ENCODE peak calls at places on chromosome 10, in four cellular contexts. One of them, this sample, is unnamed.

GRCh38 chr10:101767966-101768790 is 7.7 kb downstream of the FGF8 start:
- DNase-seq in activated CD8-positive, alpha-beta T cell treated with anti-CD3 and anti-CD28 coated beads for 36 hours: no peak
- DNase-seq in adipocyte: no peak
- DNase-seq in Calu3: no peak
- DNase-seq in this sample: no peak

GRCh38 chr10:107148906-107149305 is 15.6 kb downstream of the SORCS1 start:
- DNase-seq in adipocyte: no peak
- DNase-seq in Calu3: no peak
- DNase-seq in activated CD8-positive, alpha-beta T cell treated with anti-CD3 and anti-CD28 coated beads for 36 hours: no peak
- DNase-seq in this sample: no peak

GRCh38 chr10:120451968-120452367 is 5.1 kb upstream of the PLPP4 start:
- DNase-seq in Calu3: no peak
- DNase-seq in adipocyte: no peak
- DNase-seq in activated CD8-positive, alpha-beta T cell treated with anti-CD3 and anti-CD28 coated beads for 36 hours: no peak
- DNase-seq in this sample: no peak

GRCh38 chr10:15123749-15124184 is 26.6 kb downstream of the RPP38 start:
- DNase-seq in adipocyte: peak
- DNase-seq in Calu3: no peak
- DNase-seq in activated CD8-positive, alpha-beta T cell treated with anti-CD3 and anti-CD28 coated beads for 36 hours: no peak
- DNase-seq in this sample: peak

GRCh38 chr10:47379901-47380300 is 4.2 kb downstream of the ZNF488 start:
- DNase-seq in adipocyte: no peak
- DNase-seq in Calu3: no peak
- DNase-seq in activated CD8-positive, alpha-beta T cell treated with anti-CD3 and anti-CD28 coated beads for 36 hours: no peak
- DNase-seq in this sample: no peak

GRCh38 chr10:131812012-131812403 is 88.8 kb upstream of the PPP2R2D start:
- DNase-seq in Calu3: no peak
- DNase-seq in adipocyte: no peak
- DNase-seq in activated CD8-positive, alpha-beta T cell treated with anti-CD3 and anti-CD28 coated beads for 36 hours: no peak
- DNase-seq in this sample: no peak

GRCh38 chr10:110006358-110007170 is 1.2 kb upstream of the ADD3 start:
- DNase-seq in Calu3: peak
- DNase-seq in adipocyte: peak
- DNase-seq in activated CD8-positive, alpha-beta T cell treated with anti-CD3 and anti-CD28 coated beads for 36 hours: peak
- DNase-seq in this sample: no peak

GRCh38 chr10:91006001-91006751 is 85.3 kb upstream of the ANKRD1 start:
- DNase-seq in Calu3: peak
- DNase-seq in adipocyte: peak
- DNase-seq in activated CD8-positive, alpha-beta T cell treated with anti-CD3 and anti-CD28 coated beads for 36 hours: peak
- DNase-seq in this sample: peak

GRCh38 chr10:68082815-68083395 is 7.8 kb upstream of the HERC4 start:
- DNase-seq in adipocyte: peak
- DNase-seq in activated CD8-positive, alpha-beta T cell treated with anti-CD3 and anti-CD28 coated beads for 36 hours: no peak
- DNase-seq in Calu3: no peak
- DNase-seq in this sample: no peak

GRCh38 chr10:79386637-79387465 is 39.6 kb downstream of the PPIF start:
- DNase-seq in activated CD8-positive, alpha-beta T cell treated with anti-CD3 and anti-CD28 coated beads for 36 hours: no peak
- DNase-seq in adipocyte: no peak
- DNase-seq in Calu3: no peak
- DNase-seq in this sample: no peak

GRCh38 chr10:30752481-30752881 is 122.9 kb upstream of the LYZL2 start:
- DNase-seq in adipocyte: no peak
- DNase-seq in activated CD8-positive, alpha-beta T cell treated with anti-CD3 and anti-CD28 coated beads for 36 hours: no peak
- DNase-seq in Calu3: no peak
- DNase-seq in this sample: no peak

GRCh38 chr10:119235381-119235780 is 28.0 kb downstream of the GRK5 start:
- DNase-seq in adipocyte: no peak
- DNase-seq in Calu3: no peak
- DNase-seq in activated CD8-positive, alpha-beta T cell treated with anti-CD3 and anti-CD28 coated beads for 36 hours: peak
- DNase-seq in this sample: no peak

GRCh38 chr10:63671317-63671937 is 150.2 kb downstream of the REEP3 start:
- DNase-seq in adipocyte: peak
- DNase-seq in activated CD8-positive, alpha-beta T cell treated with anti-CD3 and anti-CD28 coated beads for 36 hours: no peak
- DNase-seq in Calu3: no peak
- DNase-seq in this sample: peak

GRCh38 chr10:119090026-119090808 is 9.6 kb upstream of the EIF3A start:
- DNase-seq in activated CD8-positive, alpha-beta T cell treated with anti-CD3 and anti-CD28 coated beads for 36 hours: peak
- DNase-seq in adipocyte: no peak
- DNase-seq in Calu3: no peak
- DNase-seq in this sample: no peak

GRCh38 chr10:19874190-19874589 is 58.0 kb downstream of the PLXDC2 start:
- DNase-seq in Calu3: no peak
- DNase-seq in activated CD8-positive, alpha-beta T cell treated with anti-CD3 and anti-CD28 coated beads for 36 hours: no peak
- DNase-seq in adipocyte: no peak
- DNase-seq in this sample: no peak

GRCh38 chr10:131245475-131246059 is 66.0 kb downstream of the TCERG1L start:
- DNase-seq in adipocyte: no peak
- DNase-seq in activated CD8-positive, alpha-beta T cell treated with anti-CD3 and anti-CD28 coated beads for 36 hours: no peak
- DNase-seq in Calu3: no peak
- DNase-seq in this sample: no peak

GRCh38 chr10:84054743-84055142 is 84.6 kb upstream of the GHITM start:
- DNase-seq in Calu3: no peak
- DNase-seq in adipocyte: no peak
- DNase-seq in activated CD8-positive, alpha-beta T cell treated with anti-CD3 and anti-CD28 coated beads for 36 hours: no peak
- DNase-seq in this sample: no peak

GRCh38 chr10:102241444-102242117 is at the start of gene PITX3:
- DNase-seq in Calu3: peak
- DNase-seq in activated CD8-positive, alpha-beta T cell treated with anti-CD3 and anti-CD28 coated beads for 36 hours: peak
- DNase-seq in adipocyte: peak
- DNase-seq in this sample: peak

GRCh38 chr10:15201589-15202300 is 33.3 kb upstream of the NMT2 start:
- DNase-seq in Calu3: no peak
- DNase-seq in adipocyte: peak
- DNase-seq in activated CD8-positive, alpha-beta T cell treated with anti-CD3 and anti-CD28 coated beads for 36 hours: no peak
- DNase-seq in this sample: peak

GRCh38 chr10:112988839-112989406 is 38.9 kb downstream of the TCF7L2 start:
- DNase-seq in Calu3: no peak
- DNase-seq in activated CD8-positive, alpha-beta T cell treated with anti-CD3 and anti-CD28 coated beads for 36 hours: no peak
- DNase-seq in adipocyte: no peak
- DNase-seq in this sample: no peak

This sample was measured in pulmonary artery endothelial cell.